ENCODE peak calls at places on chromosomes 11 and 22, in four cellular contexts. W is NCI-H1417, D is left ventricle myocardium inferior, P is GM12865. Y is an unnamed sample.

GRCh38 chr22:22720724-22721261 is 76.4 kb downstream of the GGTLC2 start:
- DNase-seq in P (peak), D (no peak), W (no peak), Y (no peak)

GRCh38 chr11:129644326-129644725 is 171.3 kb upstream of the TMEM45B start:
- DNase-seq in P (no peak), W (no peak), D (no peak), Y (no peak)

GRCh38 chr11:134751161-134751560 is 339.1 kb upstream of the B3GAT1 start:
- DNase-seq in D (no peak), P (no peak), W (no peak), Y (no peak)

GRCh38 chr11:123063396-123064267 is 1.7 kb upstream of the HSPA8 start:
- DNase-seq in P (peak), D (no peak), W (peak), Y (no peak)

GRCh38 chr11:89381094-89381493 is 110.1 kb downstream of the NOX4 start:
- DNase-seq in W (no peak), P (no peak), D (no peak), Y (no peak)

GRCh38 chr11:90202342-90202741 is 20.5 kb downstream of the CHORDC1 start:
- DNase-seq in W (no peak), D (no peak), P (no peak), Y (no peak)

GRCh38 chr11:67667490-67668190 is 6.8 kb downstream of the ALDH3B2 start:
- DNase-seq in W (no peak), P (peak), D (no peak), Y (no peak)

GRCh38 chr11:123351375-123351774 is 78.7 kb upstream of the GRAMD1B start:
- DNase-seq in P (no peak), D (peak), W (no peak), Y (no peak)

GRCh38 chr22:31969789-31970489 is 25.6 kb downstream of the YWHAH start:
- DNase-seq in W (peak), D (peak), P (peak), Y (peak)

GRCh38 chr11:58392741-58393140 is 13.9 kb downstream of the OR5B3 start:
- DNase-seq in P (no peak), W (no peak), D (no peak), Y (no peak)

GRCh38 chr11:109298865-109299264 is 123.1 kb upstream of the C11orf87 start:
- DNase-seq in D (no peak), W (no peak), P (no peak), Y (no peak)

GRCh38 chr11:76788661-76789442 is 5.7 kb downstream of the TSKU start:
- DNase-seq in D (no peak), W (no peak), P (no peak), Y (no peak)

GRCh38 chr11:31826530-31827438 is 15.7 kb upstream of the PAX6 start:
- DNase-seq in P (no peak), D (no peak), W (no peak), Y (no peak)

GRCh38 chr22:38756631-38757463 is 1.0 kb upstream of the SUN2 start:
- DNase-seq in W (no peak), D (no peak), P (peak), Y (no peak)

GRCh38 chr11:47948137-47948536 is 32.2 kb upstream of the PTPRJ start:
- DNase-seq in D (no peak), P (no peak), W (no peak), Y (no peak)

GRCh38 chr11:118877487-118878173 is 6.1 kb upstream of the CXCR5 start:
- DNase-seq in W (no peak), P (no peak), D (no peak), Y (no peak)

GRCh38 chr11:74949748-74950127 is 672 bp downstream of the SPCS2 start:
- DNase-seq in D (no peak), P (no peak), W (no peak), Y (no peak)

GRCh38 chr22:49473286-49473685 is 354.4 kb downstream of the BRD1 start:
- DNase-seq in D (no peak), W (no peak), P (no peak), Y (no peak)

GRCh38 chr22:49489821-49490220 is 337.9 kb downstream of the BRD1 start:
- DNase-seq in P (no peak), W (no peak), D (no peak), Y (no peak)

GRCh38 chr11:92357344-92357743 is 132.7 kb downstream of the FAT3 start:
- DNase-seq in D (no peak), P (no peak), W (no peak), Y (no peak)

GRCh38 chr11:107203656-107204055 is 185.4 kb upstream of the GUCY1A2 start:
- DNase-seq in P (no peak), D (no peak), W (no peak), Y (peak)

GRCh38 chr11:63908631-63909491 is 8.1 kb downstream of the RCOR2 start:
- DNase-seq in W (no peak), D (peak), P (no peak), Y (no peak)

GRCh38 chr11:34147581-34147980 is 42.2 kb downstream of the NAT10 start:
- DNase-seq in P (no peak), D (no peak), W (no peak), Y (no peak)

GRCh38 chr11:15565846-15566245 is 451.1 kb downstream of the INSC start:
- DNase-seq in D (no peak), W (peak), P (no peak), Y (peak)

GRCh38 chr11:127392575-127392974 is 392.0 kb upstream of the KIRREL3 start:
- DNase-seq in D (no peak), P (no peak), W (no peak), Y (no peak)

GRCh38 chr11:28153586-28153985 is 45.4 kb downstream of the METTL15 start:
- DNase-seq in P (no peak), D (no peak), W (no peak), Y (no peak)

GRCh38 chr11:126764221-126764620 is 236.3 kb downstream of the KIRREL3 start:
- DNase-seq in W (peak), P (peak), D (no peak), Y (no peak)

Y was measured in NCI-H748 treated with DMSO at 0.1 percent for 48 hours.